ENCODE peak calls at places on chromosomes 12 and 14, in five cellular contexts. N is heart right ventricle, R is IMR-90, I is fibroblast of lung, T is cardiac muscle cell. C is an unnamed sample.

GRCh38 chr12:116880817-116881324 is 370 bp downstream of the HRK start:
- DNase-seq in N (peak; percentile 28), R (peak; percentile 45), I (peak; percentile 60), T (peak; percentile 43), C (no peak)

GRCh38 chr12:10140001-10140400 is 10.0 kb upstream of the CLEC7A start:
- DNase-seq in N (no peak), R (peak; percentile 70), I (peak; percentile 37), T (peak; percentile 65), C (no peak)

GRCh38 chr12:132614861-132615578 is 3.6 kb upstream of the P2RX2 start:
- DNase-seq in N (peak; percentile 85), R (peak; percentile 78), I (peak; percentile 66), T (peak; percentile 90), C (peak; percentile 93)

GRCh38 chr14:32129124-32129523 is 52.0 kb downstream of the ARHGAP5 start:
- DNase-seq in N (no peak), R (peak; percentile 58), I (peak; percentile 87), T (peak; percentile 38), C (no peak)

GRCh38 chr14:63039800-63040380 is 5.4 kb downstream of the KCNH5 start:
- DNase-seq in N (no peak), R (peak; percentile 84), I (peak; percentile 78), T (peak; percentile 68), C (no peak)

GRCh38 chr12:82565982-82566381 is 120.7 kb upstream of the TMTC2 start:
- DNase-seq in N (no peak), R (no peak), I (no peak), T (no peak), C (no peak)

GRCh38 chr14:72715215-72715909 is 178.5 kb downstream of the DPF3 start:
- DNase-seq in N (peak; percentile 40), R (peak; percentile 18), I (peak; percentile 47), T (peak; percentile 11), C (no peak)

GRCh38 chr12:11555743-11556625 is 93.5 kb upstream of the ETV6 start:
- DNase-seq in N (no peak), R (no peak), I (peak; percentile 39), T (peak; percentile 6), C (no peak)

GRCh38 chr14:74018029-74018703 is 922 bp downstream of the ENTPD5 start:
- DNase-seq in N (no peak), R (peak; percentile 64), I (peak; percentile 89), T (peak; percentile 61), C (no peak)

GRCh38 chr12:1532367-1532752 is 62.0 kb downstream of the FBXL14 start:
- DNase-seq in N (no peak), R (no peak), I (no peak), T (no peak), C (peak; percentile 46)

GRCh38 chr12:1534708-1535107 is 59.7 kb downstream of the FBXL14 start:
- DNase-seq in N (no peak), R (no peak), I (no peak), T (no peak), C (peak; percentile 57)

GRCh38 chr12:1533205-1533601 is 61.2 kb downstream of the FBXL14 start:
- DNase-seq in N (no peak), R (no peak), I (peak; percentile 38), T (no peak), C (peak; percentile 53)

GRCh38 chr12:1532796-1533195 is 61.6 kb downstream of the FBXL14 start:
- DNase-seq in N (no peak), R (no peak), I (no peak), T (no peak), C (peak; percentile 21)

DNA sequence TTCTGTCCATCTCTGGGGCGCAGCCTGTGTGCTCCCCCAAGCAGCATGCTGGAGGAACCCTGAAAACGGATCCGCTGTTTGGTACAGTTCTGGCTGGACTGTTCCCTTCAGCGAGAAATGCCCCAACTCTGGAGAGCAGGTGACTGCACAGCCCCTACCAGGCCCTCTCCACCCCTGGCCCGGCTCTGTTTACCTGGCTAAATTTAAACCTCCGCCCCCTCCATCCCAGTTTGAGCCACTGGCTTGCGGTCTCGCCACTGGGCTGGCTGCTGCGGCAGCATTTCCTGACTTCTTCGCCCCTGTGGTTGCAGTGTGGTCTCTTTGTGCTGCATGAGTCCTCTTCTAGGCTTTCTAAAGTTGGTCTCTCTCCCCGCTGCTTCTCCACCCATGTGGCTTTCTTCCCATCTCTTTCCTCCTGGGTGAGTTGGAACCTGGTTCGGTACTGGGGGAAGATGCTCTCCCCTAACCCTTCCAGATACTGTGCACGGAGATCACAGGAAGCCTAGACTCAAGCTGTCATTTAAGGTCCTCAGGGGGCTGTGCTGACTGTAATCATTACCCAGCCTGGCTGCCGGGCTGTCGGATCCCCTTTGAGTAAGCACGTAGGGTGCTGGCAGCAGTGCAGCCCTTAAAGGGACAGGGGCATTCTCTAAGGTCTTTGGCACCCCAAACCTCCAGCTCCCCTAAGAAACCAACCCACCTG is 60.6 kb downstream of the FBXL14 start:
- DNase-seq in N (no peak), R (peak; percentile 43), I (peak; percentile 92), T (no peak), C (peak; percentile 83)
- TF ChIP-seq CTCF in N (no peak), R (no peak), I (no peak), T (no peak), C (no peak)

DNA sequence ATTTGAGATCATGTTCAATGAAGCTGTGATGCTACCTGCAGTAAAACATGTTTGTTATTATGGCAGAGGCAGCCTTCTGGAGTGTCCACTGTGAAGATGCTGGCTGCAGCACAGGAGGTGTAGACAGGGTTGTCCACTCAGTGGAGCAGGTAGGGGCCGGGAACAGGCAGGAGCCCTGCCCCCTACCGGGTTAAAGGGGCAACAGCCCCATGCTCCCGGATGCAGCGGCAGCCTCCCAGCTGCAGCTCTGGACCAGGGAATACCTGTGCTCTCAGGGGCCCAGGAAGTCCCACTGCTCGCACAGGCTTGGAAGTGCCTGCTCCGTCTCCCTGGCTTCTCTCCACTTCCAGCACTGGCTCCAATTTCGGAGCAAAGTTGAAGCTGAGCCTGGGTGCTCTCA is 401.6 kb downstream of the FOXG1 start:
- DNase-seq in N (no peak), R (no peak), I (no peak), T (no peak), C (no peak)
- TF ChIP-seq CTCF in N (no peak), R (no peak), I (no peak), T (no peak), C (no peak)

GRCh38 chr14:41609704-41610183 is 3.1 kb downstream of the LRFN5 start:
- DNase-seq in N (peak; percentile 44), R (peak; percentile 58), I (peak; percentile 48), T (peak; percentile 70), C (no peak)
- TF ChIP-seq CTCF in N (peak; percentile 14), R (peak; percentile 46), I (no peak), T (peak; percentile 43), C (peak; percentile 30)

DNA sequence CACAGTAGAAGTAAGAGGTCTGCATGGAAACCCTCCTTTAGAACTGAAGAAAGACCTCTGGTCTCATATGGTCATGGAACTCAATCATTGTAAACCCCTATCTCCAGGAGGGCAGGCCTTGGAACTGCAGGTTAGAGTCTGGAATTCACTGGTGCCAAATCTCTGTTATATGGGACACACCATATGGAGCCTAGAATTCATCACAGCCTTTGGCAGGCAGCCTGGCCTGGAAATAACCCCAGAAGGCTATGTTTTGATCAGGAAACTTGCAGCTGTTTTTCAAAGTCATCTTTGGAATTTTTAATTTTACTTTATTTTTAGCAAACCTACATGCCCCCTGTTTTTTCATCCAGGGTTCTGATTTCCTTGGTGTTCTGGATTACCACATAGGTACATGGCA is 339.3 kb upstream of the TBX3 start:
- DNase-seq in N (peak; percentile 37), R (peak; percentile 60), I (peak; percentile 12), T (peak; percentile 62), C (no peak)
- TF ChIP-seq CTCF in N (no peak), R (no peak), I (no peak), T (no peak), C (no peak)

GRCh38 chr14:39016733-39017095 is 86.3 kb downstream of the SEC23A start:
- DNase-seq in N (no peak), R (no peak), I (no peak), T (no peak), C (no peak)
- TF ChIP-seq CTCF in N (no peak), R (no peak), I (no peak), T (no peak), C (no peak)

C was measured in osteocyte.